ENCODE peak calls at places on chromosomes 6 and 20, in four cellular contexts. S is naive thymus-derived CD4-positive, alpha-beta T cell; K is thoracic aorta; N is mucosa of descending colon. E is an unnamed sample.
A peak's percentile ranks its signal among the peaks of the same experiment; 100 is the strongest.

GRCh38 chr6:134363323-134364039 is 45.6 kb upstream of the SGK1 start:
- DNase-seq in S (no peak), K (no peak), N (no peak), E (no peak)

GRCh38 chr6:53647437-53648094 is 18.0 kb downstream of the KLHL31 start:
- DNase-seq in S (peak; percentile 27), K (no peak), N (no peak), E (no peak)

GRCh38 chr6:144873653-144874378 is 588.7 kb downstream of the UTRN start:
- DNase-seq in S (no peak), K (no peak), N (no peak), E (no peak)

GRCh38 chr20:24158271-24158670 is 169.7 kb upstream of the GGTLC1 start:
- DNase-seq in S (no peak), K (no peak), N (no peak), E (no peak)

GRCh38 chr6:77178821-77179220 is 284.5 kb downstream of the HTR1B start:
- DNase-seq in S (no peak), K (no peak), N (no peak), E (no peak)

GRCh38 chr6:37807656-37808055 is 11.9 kb upstream of the ZFAND3 start:
- DNase-seq in S (no peak), K (no peak), N (peak; percentile 44), E (no peak)

GRCh38 chr6:86030875-86031274 is 388.2 kb upstream of the SYNCRIP start:
- DNase-seq in S (no peak), K (no peak), N (no peak), E (no peak)

GRCh38 chr6:1604347-1604990 is 5.2 kb upstream of the FOXC1 start:
- DNase-seq in S (peak; percentile 40), K (no peak), N (peak; percentile 64), E (peak; percentile 69)

GRCh38 chr6:124026645-124027044 is 223.0 kb downstream of the NKAIN2 start:
- DNase-seq in S (no peak), K (no peak), N (no peak), E (no peak)

GRCh38 chr6:114327074-114327473 is 15.7 kb downstream of the HS3ST5 start:
- DNase-seq in S (no peak), K (no peak), N (no peak), E (no peak)

GRCh38 chr6:170208651-170209353 is 82.1 kb downstream of the DLL1 start:
- DNase-seq in S (no peak), K (no peak), N (peak; percentile 29), E (no peak)

GRCh38 chr20:53871541-53871940 is 198.9 kb downstream of the BCAS1 start:
- DNase-seq in S (no peak), K (no peak), N (no peak), E (no peak)

GRCh38 chr6:122797537-122797936 is 8.5 kb downstream of the SMPDL3A start:
- DNase-seq in S (no peak), K (no peak), N (no peak), E (no peak)

GRCh38 chr20:12153616-12154015 is 235.9 kb downstream of the BTBD3 start:
- DNase-seq in S (no peak), K (no peak), N (no peak), E (no peak)

GRCh38 chr20:53865905-53866786 is 204.2 kb downstream of the BCAS1 start:
- DNase-seq in S (no peak), K (no peak), N (no peak), E (no peak)

GRCh38 chr20:44618318-44618731 is 33.2 kb downstream of the ADA start:
- DNase-seq in S (peak; percentile 31), K (no peak), N (peak; percentile 65), E (no peak)

GRCh38 chr6:91063362-91063761 is 476.5 kb upstream of the MAP3K7 start:
- DNase-seq in S (no peak), K (no peak), N (no peak), E (no peak)

GRCh38 chr6:74357329-74357728 is 661.3 kb downstream of the CD109 start:
- DNase-seq in S (no peak), K (no peak), N (no peak), E (no peak)

GRCh38 chr20:32709528-32710121 is 33.6 kb downstream of the COMMD7 start:
- DNase-seq in S (no peak), K (no peak), N (no peak), E (no peak)

GRCh38 chr20:17868700-17869231 is 99.8 kb downstream of the SNX5 start:
- DNase-seq in S (no peak), K (no peak), N (no peak), E (no peak)

GRCh38 chr6:152356659-152357058 is 280.5 kb downstream of the SYNE1 start:
- DNase-seq in S (no peak), K (no peak), N (no peak), E (peak; percentile 16)

GRCh38 chr20:9139106-9139808 is 70.4 kb downstream of the PLCB4 start:
- DNase-seq in S (no peak), K (no peak), N (no peak), E (no peak)

GRCh38 chr6:8139451-8139850 is 37.1 kb upstream of the EEF1E1 start:
- DNase-seq in S (no peak), K (no peak), N (no peak), E (no peak)

GRCh38 chr20:41276317-41276751 is 41.2 kb downstream of the ZHX3 start:
- DNase-seq in S (no peak), K (no peak), N (no peak), E (no peak)

GRCh38 chr6:18192026-18192425 is 36.8 kb downstream of the KDM1B start:
- DNase-seq in S (no peak), K (no peak), N (no peak), E (no peak)

GRCh38 chr6:109096198-109096597 is 891 bp downstream of the CEP57L1 start:
- DNase-seq in S (no peak), K (no peak), N (no peak), E (no peak)
- H3K4me3 ChIP-seq in S (peak overlapping the region; percentile 96), K (peak overlapping the region; percentile 90), N (no peak overlapping the region), E (peak overlapping the region; percentile 84)

GRCh38 chr6:79212859-79213258 is 21.6 kb downstream of the HMGN3 start:
- DNase-seq in S (no peak), K (no peak), N (no peak), E (no peak)
- H3K36me3 ChIP-seq in S (no peaks in the 10 kb centered on the region), K (no peaks in the 10 kb centered on the region), N (no peaks in the 10 kb centered on the region), E (no peaks in the 10 kb centered on the region)

GRCh38 chr6:156775717-156776116 is 1.5 kb upstream of the ARID1B start:
- DNase-seq in S (no peak), K (no peak), N (no peak), E (no peak)
- H3K4me3 ChIP-seq in S (no peak overlapping the region), K (peak overlapping the region; percentile 84), N (no peak overlapping the region), E (no peak overlapping the region)

GRCh38 chr20:36148439-36148838 is 6.1 kb upstream of the EPB41L1 start:
- DNase-seq in S (no peak), K (no peak), N (no peak), E (no peak)

GRCh38 chr20:36145877-36146707 is 8.4 kb upstream of the EPB41L1 start:
- DNase-seq in S (no peak), K (peak; percentile 44), N (no peak), E (no peak)

GRCh38 chr20:36149012-36149411 is 5.5 kb upstream of the EPB41L1 start:
- DNase-seq in S (no peak), K (no peak), N (no peak), E (no peak)

GRCh38 chr20:36149469-36149868 is 5.1 kb upstream of the EPB41L1 start:
- DNase-seq in S (no peak), K (peak; percentile 51), N (no peak), E (no peak)

DNA sequence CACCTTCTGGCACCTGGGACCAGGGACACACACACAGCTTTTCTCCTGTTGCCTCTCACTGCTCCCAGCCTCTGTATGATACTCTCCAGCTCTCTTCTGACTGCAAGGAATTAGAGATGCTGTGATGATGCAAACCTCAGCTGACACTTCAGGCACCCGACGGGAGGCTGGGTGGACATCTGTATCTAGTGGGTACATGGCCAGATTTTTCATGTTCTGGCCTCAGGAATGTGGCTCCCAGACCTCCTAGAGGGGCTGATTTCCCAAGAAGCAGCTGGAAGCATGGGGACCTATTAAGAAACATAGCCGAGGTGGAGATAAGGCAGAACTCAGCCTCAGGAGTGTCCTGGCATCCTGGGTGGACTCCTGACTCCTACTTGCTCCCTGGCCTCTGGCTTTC is 6.8 kb upstream of the EPB41L1 start:
- DNase-seq in S (no peak), K (no peak), N (no peak), E (no peak)
- H3K36me3 ChIP-seq in S (no peaks in the 10 kb centered on the region), K (no peaks in the 10 kb centered on the region), N (no peaks in the 10 kb centered on the region), E (no peaks in the 10 kb centered on the region)

E was measured in GM06990.